ENCODE peak calls at places on chromosomes 5 and 9, in six cellular contexts. S, X, E, F, C and A are unnamed samples.

GRCh38 chr5:88827997-88828396 is 55.0 kb downstream of the MEF2C start:
- DNase-seq in F (peak), C (peak), E (no peak), S (no peak), X (no peak), A (no peak)

GRCh38 chr9:33151007-33151557 is 16.1 kb downstream of the B4GALT1 start:
- DNase-seq in X (no peak), C (peak), E (no peak), F (peak), S (no peak), A (no peak)

GRCh38 chr9:77601476-77602056 is 46.6 kb downstream of the GNA14 start:
- DNase-seq in C (no peak), X (no peak), S (no peak), E (no peak), F (no peak), A (no peak)

GRCh38 chr9:2570615-2571479 is 50.7 kb upstream of the VLDLR start:
- DNase-seq in C (peak), E (peak), X (peak), S (peak), F (peak), A (peak)

GRCh38 chr5:173327948-173328895 is at the start of gene STC2:
- DNase-seq in C (peak), X (peak), E (peak), F (peak), S (peak), A (peak)

GRCh38 chr9:13992136-13992798 is 321.7 kb downstream of the NFIB start:
- DNase-seq in X (no peak), C (no peak), E (no peak), F (peak), S (no peak), A (no peak)

GRCh38 chr9:112970939-112971338 is 41.1 kb downstream of the ZNF883 start:
- DNase-seq in X (no peak), E (no peak), C (peak), F (peak), S (no peak), A (no peak)

GRCh38 chr9:116264361-116264760 is 110.8 kb downstream of the PAPPA start:
- DNase-seq in C (no peak), X (no peak), F (no peak), S (no peak), E (no peak), A (no peak)

GRCh38 chr9:123923377-123923776 is 6.5 kb downstream of the DENND1A start:
- DNase-seq in E (no peak), S (no peak), F (no peak), C (no peak), X (no peak), A (no peak)

GRCh38 chr5:137395011-137395755 is 103.9 kb downstream of the SPOCK1 start:
- DNase-seq in C (peak), X (no peak), E (no peak), S (no peak), F (peak), A (no peak)

GRCh38 chr5:111083323-111083722 is 8.8 kb upstream of the WDR36 start:
- DNase-seq in C (no peak), E (no peak), X (peak), S (no peak), F (no peak), A (no peak)

GRCh38 chr5:55711531-55712022 is 547 bp downstream of the SLC38A9 start:
- DNase-seq in E (no peak), F (peak), S (peak), C (no peak), X (no peak), A (no peak)

GRCh38 chr9:129570450-129571297 is 50.2 kb downstream of the C9orf50 start:
- DNase-seq in E (no peak), X (no peak), S (peak), C (peak), F (peak), A (no peak)

GRCh38 chr9:93288891-93289883 is 105.2 kb downstream of the WNK2 start:
- DNase-seq in S (no peak), E (no peak), X (no peak), C (peak), F (peak), A (peak)